ENCODE peak calls at places on chromosomes 4 and X, in seven cellular contexts. One of them, this sample, is unnamed.

GRCh38 chrX:153582896-153583295 is 16.0 kb downstream of the CCNQ start:
- DNase-seq in endothelial cell: no peak
- DNase-seq in germinal center: peak; percentile 77
- DNase-seq in IMR-90: peak; percentile 37
- DNase-seq in epithelial cell of esophagus: peak; percentile 29
- DNase-seq in Right ventricle myocardium superior: peak; percentile 62
- DNase-seq in NCI-H69: peak; percentile 59
- DNase-seq in this sample: peak; percentile 19

GRCh38 chrX:109925656-109926055 is 77.3 kb upstream of the TMEM164 start:
- DNase-seq in epithelial cell of esophagus: no peak
- DNase-seq in IMR-90: no peak
- DNase-seq in germinal center: no peak
- DNase-seq in endothelial cell: no peak
- DNase-seq in Right ventricle myocardium superior: no peak
- DNase-seq in NCI-H69: no peak
- DNase-seq in this sample: no peak

GRCh38 chr4:72394264-72394663 is 174.8 kb downstream of the ADAMTS3 start:
- DNase-seq in NCI-H69: no peak
- DNase-seq in endothelial cell: no peak
- DNase-seq in IMR-90: peak; percentile 19
- DNase-seq in germinal center: no peak
- DNase-seq in Right ventricle myocardium superior: no peak
- DNase-seq in epithelial cell of esophagus: peak; percentile 95
- DNase-seq in this sample: peak; percentile 96

GRCh38 chrX:37679230-37679629 is 6.4 kb upstream of the XK start:
- DNase-seq in IMR-90: no peak
- DNase-seq in Right ventricle myocardium superior: no peak
- DNase-seq in epithelial cell of esophagus: no peak
- DNase-seq in NCI-H69: peak; percentile 21
- DNase-seq in endothelial cell: no peak
- DNase-seq in germinal center: no peak
- DNase-seq in this sample: no peak

GRCh38 chr4:7876096-7876993 is 63.3 kb downstream of the AFAP1 start:
- DNase-seq in IMR-90: peak; percentile 73
- DNase-seq in epithelial cell of esophagus: no peak
- DNase-seq in NCI-H69: peak; percentile 23
- DNase-seq in endothelial cell: peak; percentile 21
- DNase-seq in germinal center: no peak
- DNase-seq in Right ventricle myocardium superior: no peak
- DNase-seq in this sample: no peak

GRCh38 chrX:65537229-65537628 is 2.6 kb upstream of the LAS1L start:
- DNase-seq in germinal center: no peak
- DNase-seq in Right ventricle myocardium superior: no peak
- DNase-seq in NCI-H69: no peak
- DNase-seq in epithelial cell of esophagus: no peak
- DNase-seq in endothelial cell: no peak
- DNase-seq in IMR-90: no peak
- DNase-seq in this sample: peak; percentile 6

GRCh38 chr4:2375427-2375826 is 43.0 kb downstream of the ZFYVE28 start:
- DNase-seq in endothelial cell: no peak
- DNase-seq in NCI-H69: no peak
- DNase-seq in Right ventricle myocardium superior: no peak
- DNase-seq in germinal center: no peak
- DNase-seq in epithelial cell of esophagus: no peak
- DNase-seq in IMR-90: no peak
- DNase-seq in this sample: no peak

GRCh38 chr4:37794046-37794445 is 32.4 kb upstream of the PGM2 start:
- DNase-seq in endothelial cell: no peak
- DNase-seq in IMR-90: no peak
- DNase-seq in germinal center: no peak
- DNase-seq in Right ventricle myocardium superior: no peak
- DNase-seq in NCI-H69: peak; percentile 54
- DNase-seq in epithelial cell of esophagus: peak; percentile 25
- DNase-seq in this sample: no peak

GRCh38 chrX:108699368-108699767 is 37.0 kb downstream of the IRS4 start:
- DNase-seq in NCI-H69: peak; percentile 29
- DNase-seq in endothelial cell: no peak
- DNase-seq in Right ventricle myocardium superior: no peak
- DNase-seq in epithelial cell of esophagus: peak; percentile 44
- DNase-seq in IMR-90: peak; percentile 14
- DNase-seq in germinal center: no peak
- DNase-seq in this sample: peak; percentile 45